ENCODE peak calls at places on chromosomes 3 and 15, in five cellular contexts. R is foreskin fibroblast, S is amygdala, H is LoVo, V is C1 segment of cervical spinal cord. Y is an unnamed sample.

GRCh38 chr3:14158370-14158769 is 20.0 kb downstream of the XPC start:
- DNase-seq in H (no peak), R (no peak), S (no peak), V (no peak), Y (no peak)

GRCh38 chr3:132777171-132777570 is 55.0 kb upstream of the NPHP3 start:
- DNase-seq in H (no peak), S (no peak), R (no peak), V (no peak), Y (no peak)

GRCh38 chr3:32374788-32375595 is 16.7 kb upstream of the CMTM7 start:
- DNase-seq in S (peak), H (peak), V (no peak), R (peak), Y (peak)

GRCh38 chr3:194009892-194010533 is 125.9 kb upstream of the HES1 start:
- DNase-seq in H (no peak), V (no peak), R (no peak), S (no peak), Y (peak)

GRCh38 chr3:62954579-62954978 is 79.4 kb upstream of the CADPS start:
- DNase-seq in V (no peak), S (no peak), R (no peak), H (no peak), Y (no peak)

GRCh38 chr15:69789648-69790393 is 307.9 kb downstream of the TLE3 start:
- DNase-seq in R (no peak), S (no peak), V (no peak), H (no peak), Y (no peak)

GRCh38 chr3:152556731-152557254 is 278.1 kb upstream of the P2RY1 start:
- DNase-seq in S (no peak), H (no peak), V (no peak), R (peak), Y (no peak)

GRCh38 chr3:170425491-170426239 is 7.0 kb downstream of the CLDN11 start:
- DNase-seq in V (no peak), S (peak), H (no peak), R (no peak), Y (peak)